ENCODE peak calls at places on chromosomes 6 and 20, in five cellular contexts. A, E, Y, C and L are unnamed samples.
A peak's percentile ranks its signal among the peaks of the same experiment; 100 is the strongest.

GRCh38 chr6:161374971-161375873 is 101.4 kb upstream of the AGPAT4 start:
- DNase-seq in E (peak; percentile 26), Y (no peak), A (peak; percentile 64), C (peak; percentile 14), L (peak; percentile 77)

GRCh38 chr6:2917801-2918495 is 14.8 kb upstream of the SERPINB9 start:
- DNase-seq in E (no peak), C (no peak), A (no peak), Y (no peak), L (no peak)

GRCh38 chr6:35050291-35050987 is 90.7 kb downstream of the TCP11 start:
- DNase-seq in E (no peak), Y (no peak), A (no peak), C (no peak), L (no peak)

GRCh38 chr6:10567256-10568041 is 46.3 kb downstream of the GCNT2 start:
- DNase-seq in A (peak; percentile 21), C (peak; percentile 38), E (no peak), Y (peak; percentile 47), L (no peak)

GRCh38 chr6:138622967-138623366 is 123.7 kb upstream of the NHSL1 start:
- DNase-seq in A (peak; percentile 73), E (peak; percentile 8), Y (no peak), C (peak; percentile 5), L (no peak)

GRCh38 chr6:55726144-55726543 is 147.2 kb upstream of the HMGCLL1 start:
- DNase-seq in E (peak; percentile 25), Y (no peak), C (no peak), A (no peak), L (peak; percentile 35)

GRCh38 chr20:37915434-37915787 is 12.5 kb downstream of the VSTM2L start:
- DNase-seq in E (no peak), A (no peak), C (no peak), Y (no peak), L (no peak)

GRCh38 chr20:63702036-63702665 is 5.6 kb downstream of the ARFRP1 start:
- DNase-seq in A (no peak), E (no peak), C (no peak), Y (no peak), L (no peak)

GRCh38 chr6:3052481-3053230 is 15.6 kb upstream of the RIPK1 start:
- DNase-seq in Y (no peak), C (no peak), A (no peak), E (peak; percentile 27), L (no peak)

GRCh38 chr6:34243131-34243771 is 5.6 kb downstream of the SMIM29 start:
- DNase-seq in C (no peak), A (no peak), E (peak; percentile 28), Y (no peak), L (no peak)

GRCh38 chr6:25486580-25486979 is 165.4 kb upstream of the SCGN start:
- DNase-seq in E (no peak), C (no peak), A (no peak), Y (no peak), L (no peak)

GRCh38 chr6:70980800-70981199 is 23.9 kb upstream of the B3GAT2 start:
- DNase-seq in C (no peak), Y (no peak), E (no peak), A (no peak), L (no peak)

GRCh38 chr6:168871535-168872106 is 382.0 kb downstream of the THBS2 start:
- DNase-seq in E (no peak), A (no peak), Y (no peak), C (no peak), L (no peak)

GRCh38 chr6:125986956-125987617 is 747 bp downstream of the TRMT11 start:
- DNase-seq in C (peak; percentile 37), Y (no peak), A (peak; percentile 47), E (no peak), L (no peak)

GRCh38 chr6:82006027-82006738 is 241.4 kb downstream of the IBTK start:
- DNase-seq in E (peak; percentile 61), Y (peak; percentile 45), A (peak; percentile 52), C (peak; percentile 44), L (no peak)

GRCh38 chr6:56849876-56850275 is 105.0 kb upstream of the BEND6 start:
- DNase-seq in C (no peak), E (peak; percentile 68), Y (no peak), A (no peak), L (no peak)

GRCh38 chr20:32189691-32190607 is 17.6 kb downstream of the PLAGL2 start:
- DNase-seq in E (peak; percentile 29), Y (no peak), C (no peak), A (no peak), L (no peak)
- H3K4me3 ChIP-seq in E (peak overlapping the region; percentile 61), Y (peak overlapping the region; percentile 69), C (no peak overlapping the region), A (peak overlapping the region; percentile 49), L (no peak overlapping the region)

GRCh38 chr20:29427201-29428060 is 1830.0 kb upstream of the DEFB115 start:
- DNase-seq in E (no peak), C (peak; percentile 57), Y (no peak), A (no peak), L (no peak)
- H3K4me3 ChIP-seq in E (no peak overlapping the region), C (peak overlapping the region; percentile 61), Y (no peak overlapping the region), A (no peak overlapping the region), L (no peak overlapping the region)

GRCh38 chr20:59412896-59413295 is 112.5 kb downstream of the EDN3 start:
- DNase-seq in C (peak; percentile 31), E (no peak), Y (no peak), A (no peak), L (no peak)
- H3K4me3 ChIP-seq in C (no peak overlapping the region), E (no peak overlapping the region), Y (no peak overlapping the region), A (no peak overlapping the region), L (no peak overlapping the region)

DNA sequence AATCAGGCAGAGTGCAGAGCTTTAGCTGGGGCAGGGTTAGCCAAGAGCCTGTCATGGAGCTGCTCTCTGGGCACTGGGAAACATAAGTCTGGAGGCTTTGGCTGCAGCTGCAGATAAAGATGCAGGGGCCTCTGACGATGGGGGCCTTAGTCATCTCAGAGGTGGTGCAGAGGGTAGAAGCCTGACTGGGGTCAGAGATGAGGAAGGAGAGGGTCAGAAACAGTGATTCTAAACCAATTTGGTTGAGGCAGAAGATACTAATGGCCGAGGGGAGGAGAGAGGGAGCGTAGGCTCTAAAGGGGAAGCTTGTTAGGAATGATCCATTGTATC is 33.7 kb downstream of the PLEKHG1 start:
- DNase-seq in A (no peak), E (peak; percentile 12), Y (no peak), C (no peak), L (no peak)
- H3K4me3 ChIP-seq in A (no peak overlapping the region), E (no peak overlapping the region), Y (no peak overlapping the region), C (no peak overlapping the region), L (no peak overlapping the region)

GRCh38 chr6:23874985-23875384 is 251.0 kb upstream of the NRSN1 start:
- DNase-seq in A (no peak), C (no peak), E (no peak), Y (no peak), L (no peak)
- H3K4me3 ChIP-seq in A (no peak overlapping the region), C (no peak overlapping the region), E (no peak overlapping the region), Y (no peak overlapping the region), L (no peak overlapping the region)

GRCh38 chr6:107657373-107657754 is 166.7 kb downstream of the SCML4 start:
- DNase-seq in E (no peak), C (no peak), Y (no peak), A (no peak), L (no peak)

GRCh38 chr6:107657755-107658461 is 166.2 kb downstream of the SCML4 start:
- DNase-seq in Y (no peak), A (peak; percentile 76), C (no peak), E (peak; percentile 71), L (no peak)

GRCh38 chr6:107660839-107661238 is 163.3 kb downstream of the SCML4 start:
- DNase-seq in A (peak; percentile 71), Y (no peak), C (no peak), E (no peak), L (no peak)

GRCh38 chr6:107661291-107661690 is 162.8 kb downstream of the SCML4 start:
- DNase-seq in A (no peak), Y (no peak), E (no peak), C (no peak), L (no peak)

GRCh38 chr6:107658920-107659879 is 164.9 kb downstream of the SCML4 start:
- DNase-seq in C (no peak), A (peak; percentile 94), Y (no peak), E (no peak), L (no peak)
- H3K4me3 ChIP-seq in C (no peak overlapping the region), A (no peak overlapping the region), Y (no peak overlapping the region), E (no peak overlapping the region), L (no peak overlapping the region)

GRCh38 chr6:18400831-18401446 is 13.8 kb downstream of the RNF144B start:
- DNase-seq in C (no peak), A (no peak), Y (no peak), E (no peak), L (no peak)

GRCh38 chr6:18410412-18410811 is 23.3 kb downstream of the RNF144B start:
- DNase-seq in Y (no peak), C (no peak), A (peak; percentile 85), E (no peak), L (no peak)

GRCh38 chr6:18406955-18407738 is 20.0 kb downstream of the RNF144B start:
- DNase-seq in C (no peak), E (no peak), Y (no peak), A (no peak), L (no peak)

DNA sequence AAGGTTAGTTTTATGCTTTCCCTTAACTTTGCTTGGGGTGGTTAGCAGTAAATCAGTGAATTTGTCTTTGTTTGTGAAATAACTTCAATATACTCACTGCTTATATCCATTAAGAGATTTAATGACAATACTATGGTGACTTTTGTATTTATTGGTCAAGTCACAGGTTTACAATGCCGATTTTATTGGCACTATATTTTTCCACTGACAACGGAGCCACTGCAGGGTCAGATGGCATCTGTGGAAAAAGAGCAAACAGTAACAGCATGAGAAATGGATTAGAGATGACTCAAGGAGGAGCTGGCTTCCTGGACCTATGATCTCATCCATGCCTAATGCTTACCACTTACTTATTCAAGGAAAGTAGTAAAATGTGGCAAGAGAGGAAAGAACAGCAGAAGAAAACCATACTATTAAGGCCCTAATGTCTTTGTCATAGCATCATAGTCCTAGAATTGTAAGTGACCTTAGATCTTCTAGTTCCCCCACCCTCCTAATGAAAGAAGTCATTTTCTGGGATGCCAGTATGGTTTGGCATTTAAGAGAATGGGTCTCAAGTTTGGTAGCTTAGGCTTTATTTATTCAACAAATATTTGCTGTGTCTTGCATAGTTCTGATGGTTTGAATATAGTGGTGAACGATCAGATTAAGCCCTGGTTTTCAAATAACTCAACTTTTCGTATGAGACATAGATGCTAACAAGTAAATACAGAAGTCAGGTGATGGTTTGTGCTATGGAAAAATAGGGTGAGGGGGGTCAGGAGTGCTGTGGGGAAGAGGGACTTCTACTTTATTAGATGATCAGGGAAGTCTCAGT is 18.5 kb downstream of the RNF144B start:
- DNase-seq in Y (no peak), A (peak; percentile 94), E (peak; percentile 74), C (peak; percentile 60), L (peak; percentile 97)
- H3K4me3 ChIP-seq in Y (no peak overlapping the region), A (no peak overlapping the region), E (no peak overlapping the region), C (no peak overlapping the region), L (no peak overlapping the region)